ENCODE peak calls at places on chromosomes 4 and X, in ten cellular contexts. A is D341Med; C is glutamatergic neuron; T is stimulated activated CD4-positive, alpha-beta T cell treated with anti-CD3 and anti-CD28 coated beads, Interleukin-15, amount 100 ng/mL, for 1 hour; F is SJSA1; Y is NCI-H1092; B is activated naive CD4-positive, alpha-beta T cell; R is right lobe of liver; M is lung; S is fibroblast of pulmonary artery. G is an unnamed sample.

GRCh38 chr4:115279300-115279699 is 165.9 kb upstream of the NDST4 start:
- DNase-seq in A (no peak), C (no peak), T (no peak), F (no peak), Y (no peak), B (no peak), R (no peak), M (no peak), S (no peak), G (no peak)

GRCh38 chrX:149497626-149498025 is 7.5 kb downstream of the IDS start:
- DNase-seq in A (no peak), C (no peak), T (no peak), F (no peak), Y (no peak), B (no peak), R (no peak), M (no peak), S (no peak), G (no peak)

GRCh38 chr4:140652601-140653000 is 83.8 kb upstream of the UCP1 start:
- DNase-seq in A (no peak), C (no peak), T (no peak), F (no peak), Y (no peak), B (no peak), R (no peak), M (no peak), S (no peak), G (no peak)

GRCh38 chr4:114603455-114603854 is 4.8 kb downstream of the UGT8 start:
- DNase-seq in A (no peak), C (no peak), T (no peak), F (no peak), Y (no peak), B (no peak), R (no peak), M (no peak), S (no peak), G (peak; percentile 50)

GRCh38 chrX:108186811-108187210 is 95.2 kb downstream of the ATG4A start:
- DNase-seq in A (no peak), C (no peak), T (no peak), F (no peak), Y (no peak), B (no peak), R (no peak), M (no peak), S (peak; percentile 69), G (no peak)

GRCh38 chr4:83109480-83110221 is 4.9 kb downstream of the PLAC8 start:
- DNase-seq in A (peak; percentile 86), C (peak; percentile 56), T (peak; percentile 22), F (peak; percentile 53), Y (peak; percentile 56), B (peak; percentile 11), R (peak; percentile 50), M (no peak), S (peak; percentile 14), G (no peak)

GRCh38 chr4:128796934-128797333 is 12.6 kb upstream of the JADE1 start:
- DNase-seq in A (no peak), C (no peak), T (no peak), F (no peak), Y (no peak), B (no peak), R (peak; percentile 27), M (no peak), S (no peak), G (no peak)

GRCh38 chrX:29665532-29665931 is 549.8 kb upstream of the MAGEB2 start:
- DNase-seq in A (no peak), C (no peak), T (no peak), F (no peak), Y (no peak), B (no peak), R (no peak), M (no peak), S (no peak), G (no peak)

GRCh38 chr4:36230523-36230922 is 13.8 kb downstream of the ARAP2 start:
- DNase-seq in A (no peak), C (no peak), T (no peak), F (no peak), Y (no peak), B (no peak), R (no peak), M (no peak), S (no peak), G (no peak)

GRCh38 chrX:1743105-1743504 is 128.2 kb downstream of the ASMT start:
- DNase-seq in A (no peak), C (no peak), T (no peak), F (peak; percentile 52), Y (no peak), B (no peak), R (no peak), M (no peak), S (no peak), G (no peak)

GRCh38 chr4:146244496-146244895 is 30.2 kb downstream of the REELD1 start:
- DNase-seq in A (no peak), C (no peak), T (no peak), F (no peak), Y (no peak), B (no peak), R (no peak), M (no peak), S (no peak), G (no peak)

GRCh38 chrX:44570524-44570923 is 27.9 kb upstream of the FUNDC1 start:
- DNase-seq in A (no peak), C (no peak), T (no peak), F (no peak), Y (no peak), B (no peak), R (no peak), M (no peak), S (peak; percentile 46), G (no peak)

GRCh38 chrX:39613997-39614679 is 483.6 kb downstream of the BCOR start:
- DNase-seq in A (no peak), C (no peak), T (peak; percentile 51), F (no peak), Y (peak; percentile 72), B (peak; percentile 3), R (peak; percentile 36), M (peak; percentile 68), S (no peak), G (peak; percentile 8)

GRCh38 chrX:88613338-88613737 is 133.7 kb upstream of the CPXCR1 start:
- DNase-seq in A (no peak), C (no peak), T (no peak), F (no peak), Y (no peak), B (no peak), R (no peak), M (no peak), S (peak; percentile 46), G (no peak)

GRCh38 chrX:103254171-103254824 is 657 bp downstream of the TCEAL8 start:
- DNase-seq in A (peak; percentile 47), C (peak; percentile 59), T (no peak), F (no peak), Y (peak; percentile 46), B (no peak), R (peak; percentile 55), M (peak; percentile 66), S (peak; percentile 35), G (peak; percentile 8)

GRCh38 chr4:182645511-182645910 is 271.7 kb downstream of the DCTD start:
- DNase-seq in A (no peak), C (no peak), T (no peak), F (no peak), Y (no peak), B (no peak), R (no peak), M (no peak), S (peak; percentile 27), G (no peak)

GRCh38 chr4:37648084-37648817 is 37.9 kb downstream of the RELL1 start:
- DNase-seq in A (no peak), C (no peak), T (no peak), F (peak; percentile 75), Y (no peak), B (no peak), R (peak; percentile 69), M (peak; percentile 78), S (peak; percentile 95), G (no peak)

GRCh38 chr4:124685851-124686250 is 26.7 kb downstream of the ANKRD50 start:
- DNase-seq in A (no peak), C (no peak), T (no peak), F (no peak), Y (no peak), B (no peak), R (no peak), M (no peak), S (peak; percentile 27), G (no peak)

GRCh38 chr4:52604215-52604614 is 54.9 kb downstream of the USP46 start:
- DNase-seq in A (no peak), C (no peak), T (no peak), F (no peak), Y (no peak), B (no peak), R (no peak), M (no peak), S (no peak), G (no peak)

GRCh38 chrX:111284615-111285294 is 14.5 kb upstream of the CAPN6 start:
- DNase-seq in A (no peak), C (no peak), T (no peak), F (no peak), Y (peak; percentile 17), B (no peak), R (no peak), M (no peak), S (no peak), G (no peak)

GRCh38 chr4:52051213-52051614 is at the start of gene SPATA18:
- DNase-seq in A (peak; percentile 76), C (peak; percentile 32), T (no peak), F (no peak), Y (no peak), B (no peak), R (peak; percentile 48), M (no peak), S (no peak), G (no peak)

GRCh38 chrX:29728639-29729038 is 486.7 kb upstream of the MAGEB2 start:
- DNase-seq in A (no peak), C (no peak), T (no peak), F (no peak), Y (no peak), B (no peak), R (no peak), M (no peak), S (peak; percentile 36), G (no peak)

GRCh38 chrX:150365051-150365952 is 2.2 kb downstream of the MAMLD1 start:
- DNase-seq in A (peak; percentile 76), C (peak; percentile 85), T (no peak), F (peak; percentile 76), Y (peak; percentile 59), B (peak; percentile 2), R (peak; percentile 83), M (peak; percentile 47), S (peak; percentile 61), G (no peak)